ENCODE peak calls at places on chromosomes 3 and 15, in six cellular contexts. I is mesothelial cell of epicardium; F is GM12865; D is H9; C is ovary; U is CD4-positive, alpha-beta T cell. O is an unnamed sample.
A peak's percentile ranks its signal among the peaks of the same experiment; 100 is the strongest.

GRCh38 chr3:155744091-155744625 is 713 bp downstream of the PLCH1 start:
- DNase-seq in F (peak; percentile 31), I (peak; percentile 56), U (no peak), C (peak; percentile 51), D (peak; percentile 79), O (peak; percentile 53)

GRCh38 chr3:14798231-14798630 is 20.5 kb upstream of the FGD5 start:
- DNase-seq in U (no peak), C (no peak), F (no peak), D (no peak), I (no peak), O (no peak)

GRCh38 chr3:55482496-55483195 is 4.5 kb downstream of the WNT5A start:
- DNase-seq in I (no peak), U (no peak), F (no peak), C (peak; percentile 64), D (peak; percentile 69), O (no peak)

GRCh38 chr15:60005352-60006202 is 1.5 kb downstream of the FOXB1 start:
- DNase-seq in F (no peak), D (peak; percentile 32), C (no peak), U (no peak), I (no peak), O (peak; percentile 28)

GRCh38 chr3:197595470-197596185 is 39.9 kb upstream of the BDH1 start:
- DNase-seq in I (no peak), F (no peak), D (no peak), C (no peak), U (no peak), O (no peak)

GRCh38 chr3:50573566-50574279 is 4.4 kb downstream of the HEMK1 start:
- DNase-seq in C (no peak), D (no peak), U (peak; percentile 48), I (no peak), F (no peak), O (peak; percentile 97)

GRCh38 chr15:28960979-28961378 is 75.2 kb downstream of the APBA2 start:
- DNase-seq in F (no peak), I (no peak), D (no peak), C (no peak), U (no peak), O (no peak)

GRCh38 chr3:55524565-55525244 is 37.6 kb upstream of the WNT5A start:
- DNase-seq in F (no peak), U (no peak), D (no peak), I (no peak), C (no peak), O (no peak)

GRCh38 chr3:150035400-150035799 is 64.7 kb upstream of the PFN2 start:
- DNase-seq in D (peak; percentile 38), I (no peak), U (no peak), C (no peak), F (peak; percentile 11), O (no peak)

GRCh38 chr15:23642413-23643044 is 5.1 kb downstream of the MAGEL2 start:
- DNase-seq in F (peak; percentile 13), C (peak; percentile 63), I (no peak), U (peak; percentile 2), D (peak; percentile 71), O (peak; percentile 52)

GRCh38 chr3:45100998-45101407 is 45.2 kb downstream of the CDCP1 start:
- DNase-seq in I (no peak), F (no peak), U (no peak), C (no peak), D (no peak), O (peak; percentile 39)

GRCh38 chr3:10870296-10870695 is 54.3 kb downstream of the SLC6A11 start:
- DNase-seq in I (no peak), D (no peak), F (no peak), C (no peak), U (no peak), O (no peak)

GRCh38 chr3:30531017-30531570 is 75.3 kb upstream of the TGFBR2 start:
- DNase-seq in U (no peak), D (no peak), C (no peak), F (no peak), I (no peak), O (no peak)

GRCh38 chr15:95492388-95493070 is 838.0 kb upstream of the NR2F2 start:
- DNase-seq in U (no peak), D (no peak), F (no peak), C (no peak), I (no peak), O (no peak)

GRCh38 chr3:111761309-111761795 is 97.7 kb upstream of the PHLDB2 start:
- DNase-seq in F (peak; percentile 1), D (no peak), I (no peak), C (no peak), U (no peak), O (no peak)

GRCh38 chr15:52183562-52184173 is 7.5 kb downstream of the GNB5 start:
- DNase-seq in F (peak; percentile 51), C (peak; percentile 56), I (no peak), U (no peak), D (no peak), O (peak; percentile 41)

GRCh38 chr3:99925584-99925983 is 107.9 kb downstream of the CMSS1 start:
- DNase-seq in D (no peak), I (no peak), C (no peak), F (no peak), U (no peak), O (no peak)

GRCh38 chr3:69086133-69086722 is 1.5 kb downstream of the ARL6IP5 start:
- DNase-seq in I (peak; percentile 49), C (peak; percentile 82), F (peak; percentile 63), D (no peak), U (peak; percentile 64), O (peak; percentile 93)

GRCh38 chr3:72887723-72888545 is at the start of gene GXYLT2:
- DNase-seq in F (peak; percentile 50), D (peak; percentile 87), C (peak; percentile 74), U (no peak), I (peak; percentile 46), O (peak; percentile 48)

GRCh38 chr3:94694894-94695293 is 632.0 kb downstream of the NSUN3 start:
- DNase-seq in I (no peak), F (no peak), C (no peak), D (no peak), U (no peak), O (no peak)

GRCh38 chr3:182618085-182618732 is 175.1 kb upstream of the ATP11B start:
- DNase-seq in C (no peak), F (peak; percentile 37), U (no peak), D (no peak), I (no peak), O (peak; percentile 4)

GRCh38 chr3:63964287-63965073 is 52.3 kb upstream of the SCAANT1 start:
- DNase-seq in D (no peak), U (no peak), C (no peak), I (no peak), F (peak; percentile 34), O (peak; percentile 45)

GRCh38 chr3:139324456-139324855 is 19.4 kb upstream of the MRPS22 start:
- DNase-seq in D (no peak), C (no peak), F (no peak), U (no peak), I (no peak), O (no peak)

GRCh38 chr3:25663324-25664065 is 1.2 kb downstream of the TOP2B start:
- DNase-seq in D (no peak), F (peak; percentile 73), C (no peak), U (no peak), I (no peak), O (peak; percentile 45)

GRCh38 chr3:71111784-71112440 is 471.6 kb downstream of the FOXP1 start:
- DNase-seq in D (no peak), I (no peak), C (no peak), U (no peak), F (no peak), O (peak; percentile 68)

DNA sequence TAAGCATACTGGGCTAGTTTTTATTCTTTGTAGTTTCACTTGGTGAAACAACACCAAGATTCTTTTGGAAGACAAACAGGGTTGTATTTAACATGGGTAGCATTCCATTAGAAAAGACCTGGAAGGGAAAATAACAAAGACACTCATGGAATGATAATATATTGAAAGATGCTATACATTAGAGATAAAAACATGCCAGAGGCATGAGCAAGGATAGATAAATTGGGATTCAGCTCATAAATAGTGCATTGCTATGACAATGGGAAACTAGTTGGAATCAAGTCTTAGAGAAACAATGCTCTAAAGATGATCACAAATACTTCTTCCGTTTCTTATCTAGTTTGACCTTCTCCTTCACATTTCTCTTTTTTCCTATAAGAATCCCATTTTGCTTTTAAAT is 677.4 kb downstream of the ZNF385D start:
- DNase-seq in I (no peak), D (no peak), U (no peak), C (no peak), F (no peak), O (no peak)
- TF ChIP-seq CTCF in I (no peak), D (no peak), U (no peak), C (no peak), F (no peak), O (no peak)

DNA sequence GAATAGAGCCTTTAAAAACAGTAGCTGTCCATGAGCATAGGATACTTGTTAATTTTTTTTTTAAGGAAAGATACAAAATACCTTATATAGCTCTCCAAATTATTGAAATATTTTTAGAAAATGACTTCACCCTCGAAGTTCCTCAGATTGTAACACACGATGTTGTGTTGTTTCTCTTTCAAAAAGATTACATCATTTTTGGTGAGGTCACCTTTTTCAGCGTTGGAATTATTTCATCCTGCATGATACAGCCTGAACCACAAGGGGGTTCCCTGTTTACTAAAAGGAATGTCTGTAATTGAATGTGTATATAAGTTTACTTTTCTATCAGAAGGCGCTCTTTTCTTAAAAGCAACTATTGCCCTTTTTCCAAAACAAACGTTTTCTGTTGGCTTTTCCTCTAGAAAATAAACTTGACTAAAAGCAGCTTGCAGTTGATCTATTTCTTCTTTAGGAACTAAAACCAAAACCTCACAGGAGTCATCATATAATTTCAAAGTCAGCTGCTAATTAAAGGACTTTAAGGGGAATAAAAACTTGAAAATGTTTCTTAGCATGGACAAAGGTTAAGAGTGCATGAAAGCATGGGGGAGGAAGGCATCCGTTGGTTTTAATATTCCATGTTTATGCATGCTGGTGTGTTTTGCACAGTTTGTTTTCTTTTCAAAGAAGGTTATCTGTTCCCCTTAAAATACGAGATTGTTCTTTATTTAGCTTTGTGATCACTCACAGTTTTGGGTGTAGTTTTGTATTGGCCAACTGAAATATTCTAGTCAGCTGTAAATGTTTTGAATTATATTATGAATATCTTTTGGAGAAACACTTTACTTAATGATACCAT is 29.4 kb downstream of the LYSMD4 start:
- DNase-seq in F (peak; percentile 63), I (no peak), C (no peak), D (no peak), U (no peak), O (no peak)
- TF ChIP-seq CTCF in F (peak; percentile 11), I (peak; percentile 57), C (peak; percentile 27), D (peak; percentile 60), U (no peak), O (no peak)

DNA sequence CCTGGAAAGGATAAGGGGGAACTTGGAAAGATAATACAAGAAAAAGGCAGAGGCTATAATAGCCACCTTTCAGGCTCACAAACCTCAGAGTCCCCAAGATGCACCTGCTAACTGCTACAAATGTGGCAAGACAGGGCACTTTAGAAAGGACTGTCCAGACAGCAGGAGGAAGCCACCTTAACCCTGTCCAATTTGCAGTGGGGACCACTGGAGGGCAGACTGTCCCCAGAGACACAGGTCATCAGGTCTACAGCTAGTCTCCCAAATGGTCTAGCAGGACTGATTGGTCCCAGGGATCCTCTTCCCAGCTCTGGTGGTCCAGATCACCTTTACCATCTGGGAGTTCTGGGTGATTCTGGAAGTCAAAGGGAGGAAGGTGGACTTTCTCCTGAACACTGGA is 882.5 kb upstream of the GBE1 start:
- DNase-seq in D (peak; percentile 52), I (no peak), F (peak; percentile 8), U (no peak), C (no peak), O (peak; percentile 1)
- TF ChIP-seq CTCF in D (peak; percentile 59), I (no peak), F (no peak), U (no peak), C (no peak), O (no peak)

GRCh38 chr3:13416002-13416793 is 3.9 kb downstream of the NUP210 start:
- DNase-seq in U (no peak), C (no peak), D (peak; percentile 60), I (no peak), F (peak; percentile 24), O (peak; percentile 65)
- TF ChIP-seq CTCF in U (no peak), C (no peak), D (peak; percentile 69), I (no peak), F (peak; percentile 37), O (peak; percentile 59)

O was measured in activated CD8-positive, alpha-beta T cell treated with anti-CD3 and anti-CD28 coated beads for 36 hours.